ENCODE peak calls at places on chromosomes 16 and 17, in seven cellular contexts. One of them, this sample, is unnamed.

GRCh38 chr16:79328327-79329162 is 272.0 kb downstream of the MAF start:
- ATAC-seq in upper lobe of left lung: no peak
- ATAC-seq in K562: no peak
- ATAC-seq in Panc1: no peak
- ATAC-seq in HepG2: no peak
- ATAC-seq in HCT116: no peak
- ATAC-seq in GM12878: no peak
- ATAC-seq in this sample: no peak

GRCh38 chr17:1629647-1630310 is 1.1 kb upstream of the SLC43A2 start:
- ATAC-seq in Panc1: peak
- ATAC-seq in HCT116: peak
- ATAC-seq in K562: peak
- ATAC-seq in GM12878: peak
- ATAC-seq in upper lobe of left lung: peak
- ATAC-seq in HepG2: peak
- ATAC-seq in this sample: no peak

GRCh38 chr16:20683812-20684211 is 13.7 kb downstream of the ACSM1 start:
- ATAC-seq in K562: no peak
- ATAC-seq in upper lobe of left lung: no peak
- ATAC-seq in HepG2: no peak
- ATAC-seq in GM12878: no peak
- ATAC-seq in HCT116: no peak
- ATAC-seq in Panc1: no peak
- ATAC-seq in this sample: no peak

GRCh38 chr17:30600062-30600829 is 123.0 kb downstream of the GOSR1 start:
- ATAC-seq in HCT116: peak
- ATAC-seq in K562: no peak
- ATAC-seq in GM12878: peak
- ATAC-seq in Panc1: peak
- ATAC-seq in HepG2: peak
- ATAC-seq in upper lobe of left lung: peak
- ATAC-seq in this sample: peak

GRCh38 chr17:4176803-4177472 is 33.9 kb downstream of the CYB5D2 start:
- ATAC-seq in Panc1: no peak
- ATAC-seq in HCT116: no peak
- ATAC-seq in K562: no peak
- ATAC-seq in GM12878: no peak
- ATAC-seq in upper lobe of left lung: no peak
- ATAC-seq in HepG2: no peak
- ATAC-seq in this sample: no peak

GRCh38 chr17:44069974-44070454 is 521 bp upstream of the G6PC3 start:
- ATAC-seq in Panc1: no peak
- ATAC-seq in K562: peak
- ATAC-seq in HepG2: no peak
- ATAC-seq in HCT116: peak
- ATAC-seq in upper lobe of left lung: no peak
- ATAC-seq in GM12878: peak
- ATAC-seq in this sample: no peak

GRCh38 chr17:73720187-73720834 is 76.1 kb upstream of the SDK2 start:
- ATAC-seq in Panc1: peak
- ATAC-seq in K562: no peak
- ATAC-seq in GM12878: no peak
- ATAC-seq in HCT116: peak
- ATAC-seq in upper lobe of left lung: peak
- ATAC-seq in HepG2: peak
- ATAC-seq in this sample: no peak

GRCh38 chr17:42183741-42184711 is 1.2 kb downstream of the HCRT start:
- ATAC-seq in GM12878: peak
- ATAC-seq in Panc1: peak
- ATAC-seq in HCT116: peak
- ATAC-seq in upper lobe of left lung: peak
- ATAC-seq in K562: peak
- ATAC-seq in HepG2: peak
- ATAC-seq in this sample: peak

GRCh38 chr17:66734544-66734943 is 100.4 kb upstream of the CACNG5 start:
- ATAC-seq in upper lobe of left lung: no peak
- ATAC-seq in HepG2: no peak
- ATAC-seq in GM12878: no peak
- ATAC-seq in K562: no peak
- ATAC-seq in HCT116: no peak
- ATAC-seq in Panc1: no peak
- ATAC-seq in this sample: no peak

GRCh38 chr17:9839433-9839832 is 13.7 kb downstream of the GLP2R start:
- ATAC-seq in Panc1: no peak
- ATAC-seq in HepG2: no peak
- ATAC-seq in GM12878: no peak
- ATAC-seq in HCT116: peak
- ATAC-seq in K562: no peak
- ATAC-seq in upper lobe of left lung: no peak
- ATAC-seq in this sample: no peak

GRCh38 chr16:3047387-3047720 is 993 bp downstream of the MMP25 start:
- ATAC-seq in upper lobe of left lung: no peak
- ATAC-seq in Panc1: peak
- ATAC-seq in K562: no peak
- ATAC-seq in HepG2: no peak
- ATAC-seq in GM12878: no peak
- ATAC-seq in HCT116: no peak
- ATAC-seq in this sample: no peak

GRCh38 chr17:74288785-74289184 is 14.8 kb downstream of the DNAI2 start:
- ATAC-seq in Panc1: peak
- ATAC-seq in HCT116: no peak
- ATAC-seq in GM12878: peak
- ATAC-seq in K562: no peak
- ATAC-seq in upper lobe of left lung: peak
- ATAC-seq in HepG2: no peak
- ATAC-seq in this sample: no peak

GRCh38 chr16:57628008-57628781 is at the start of gene ADGRG1:
- ATAC-seq in HepG2: peak
- ATAC-seq in Panc1: peak
- ATAC-seq in K562: peak
- ATAC-seq in GM12878: peak
- ATAC-seq in HCT116: peak
- ATAC-seq in upper lobe of left lung: peak
- ATAC-seq in this sample: peak
- TF ChIP-seq POLR2AphosphoS5 in HepG2: no peak
- TF ChIP-seq POLR2AphosphoS5 in Panc1: no peak
- TF ChIP-seq POLR2AphosphoS5 in K562: no peak
- TF ChIP-seq POLR2AphosphoS5 in GM12878: no peak
- TF ChIP-seq POLR2AphosphoS5 in HCT116: peak
- TF ChIP-seq POLR2AphosphoS5 in upper lobe of left lung: peak
- TF ChIP-seq POLR2AphosphoS5 in this sample: peak

DNA sequence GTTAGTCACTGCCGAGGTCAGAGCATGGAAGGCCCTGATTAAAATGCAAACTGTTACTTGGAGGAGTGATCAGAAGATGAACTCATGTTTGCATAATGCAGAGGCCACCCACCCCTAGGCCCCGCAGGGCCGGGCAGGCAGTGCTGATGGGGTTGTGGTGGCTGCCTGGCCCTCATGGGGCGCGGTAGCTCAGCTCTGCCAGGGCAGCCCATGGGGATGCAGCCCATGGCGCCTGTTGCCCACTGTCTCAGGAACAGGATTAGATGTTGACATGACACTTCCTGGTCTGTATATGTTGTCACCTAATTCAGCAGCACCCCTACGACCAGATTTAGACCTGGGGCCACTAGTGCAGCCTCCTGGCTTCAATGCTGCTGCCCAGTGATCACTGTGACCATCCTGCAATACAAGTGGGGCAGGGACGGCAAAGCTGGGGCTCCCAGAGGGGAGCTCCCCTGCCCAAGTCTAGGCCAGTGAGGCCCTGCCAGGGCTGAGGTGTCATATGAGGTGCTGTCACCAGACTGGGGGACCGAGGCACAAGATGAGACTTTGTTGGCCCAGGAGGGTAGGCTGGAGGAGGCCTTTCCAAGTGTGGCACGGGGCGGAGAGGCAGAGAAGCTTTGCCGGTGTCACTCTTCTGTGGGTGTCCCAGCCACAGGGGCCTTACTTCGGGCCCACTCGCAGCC is 49.1 kb downstream of the RAI1 start:
- ATAC-seq in upper lobe of left lung: no peak
- ATAC-seq in K562: no peak
- ATAC-seq in HepG2: no peak
- ATAC-seq in Panc1: no peak
- ATAC-seq in HCT116: no peak
- ATAC-seq in GM12878: no peak
- ATAC-seq in this sample: no peak
- TF ChIP-seq POLR2AphosphoS5 in upper lobe of left lung: no peak
- TF ChIP-seq POLR2AphosphoS5 in K562: no peak
- TF ChIP-seq POLR2AphosphoS5 in HepG2: no peak
- TF ChIP-seq POLR2AphosphoS5 in Panc1: no peak
- TF ChIP-seq POLR2AphosphoS5 in HCT116: no peak
- TF ChIP-seq POLR2AphosphoS5 in GM12878: no peak
- TF ChIP-seq POLR2AphosphoS5 in this sample: no peak

GRCh38 chr17:11006530-11006929 is 168.6 kb upstream of the PIRT start:
- ATAC-seq in Panc1: no peak
- ATAC-seq in HepG2: no peak
- ATAC-seq in GM12878: no peak
- ATAC-seq in K562: no peak
- ATAC-seq in HCT116: no peak
- ATAC-seq in upper lobe of left lung: no peak
- ATAC-seq in this sample: no peak
- TF ChIP-seq POLR2AphosphoS5 in Panc1: no peak
- TF ChIP-seq POLR2AphosphoS5 in HepG2: no peak
- TF ChIP-seq POLR2AphosphoS5 in GM12878: no peak
- TF ChIP-seq POLR2AphosphoS5 in K562: no peak
- TF ChIP-seq POLR2AphosphoS5 in HCT116: no peak
- TF ChIP-seq POLR2AphosphoS5 in upper lobe of left lung: no peak
- TF ChIP-seq POLR2AphosphoS5 in this sample: no peak

DNA sequence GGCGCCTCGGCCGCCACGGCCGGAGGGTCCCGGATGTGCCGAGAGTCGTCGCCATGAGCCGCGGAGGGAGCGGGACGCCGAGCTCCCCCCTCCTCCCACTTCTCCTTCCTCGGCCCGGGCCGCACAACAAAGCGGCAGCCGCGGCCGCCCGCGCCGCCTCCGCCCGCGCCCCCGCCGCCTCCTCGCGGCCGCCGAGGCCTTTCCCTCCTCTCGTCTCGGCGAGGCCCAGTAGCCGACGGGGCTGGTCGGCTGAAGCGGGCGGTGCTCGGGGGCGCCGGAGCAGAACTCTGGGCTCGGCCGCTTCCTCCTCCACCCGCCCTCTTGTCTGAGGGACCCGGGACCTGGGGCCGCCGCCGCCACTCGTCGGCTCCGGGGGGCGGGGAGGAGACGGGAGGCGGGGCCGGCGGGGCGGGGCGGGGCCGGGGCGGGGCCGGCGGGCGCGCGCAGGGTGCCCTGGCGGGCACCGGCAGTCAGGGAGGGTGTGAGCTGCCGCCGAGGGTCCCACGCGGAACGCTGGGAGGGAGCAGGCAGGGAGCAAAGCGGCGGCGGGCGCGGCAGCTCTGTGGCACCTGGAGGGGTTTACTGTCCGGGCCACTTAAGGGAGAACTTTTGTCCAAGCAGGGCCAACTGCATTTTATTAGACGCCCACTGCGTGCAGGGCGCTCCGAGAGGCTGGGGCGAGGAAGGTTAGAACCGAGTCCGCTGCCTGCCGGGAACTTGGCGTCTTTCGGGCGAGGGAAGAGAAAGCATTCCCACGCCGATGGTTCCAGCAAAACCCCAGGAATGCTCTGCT is at the start of gene SMURF2:
- ATAC-seq in GM12878: peak
- ATAC-seq in HepG2: peak
- ATAC-seq in K562: peak
- ATAC-seq in upper lobe of left lung: peak
- ATAC-seq in HCT116: peak
- ATAC-seq in Panc1: peak
- ATAC-seq in this sample: peak
- TF ChIP-seq POLR2AphosphoS5 in GM12878: peak
- TF ChIP-seq POLR2AphosphoS5 in HepG2: peak
- TF ChIP-seq POLR2AphosphoS5 in K562: peak
- TF ChIP-seq POLR2AphosphoS5 in upper lobe of left lung: peak
- TF ChIP-seq POLR2AphosphoS5 in HCT116: peak
- TF ChIP-seq POLR2AphosphoS5 in Panc1: peak
- TF ChIP-seq POLR2AphosphoS5 in this sample: peak

DNA sequence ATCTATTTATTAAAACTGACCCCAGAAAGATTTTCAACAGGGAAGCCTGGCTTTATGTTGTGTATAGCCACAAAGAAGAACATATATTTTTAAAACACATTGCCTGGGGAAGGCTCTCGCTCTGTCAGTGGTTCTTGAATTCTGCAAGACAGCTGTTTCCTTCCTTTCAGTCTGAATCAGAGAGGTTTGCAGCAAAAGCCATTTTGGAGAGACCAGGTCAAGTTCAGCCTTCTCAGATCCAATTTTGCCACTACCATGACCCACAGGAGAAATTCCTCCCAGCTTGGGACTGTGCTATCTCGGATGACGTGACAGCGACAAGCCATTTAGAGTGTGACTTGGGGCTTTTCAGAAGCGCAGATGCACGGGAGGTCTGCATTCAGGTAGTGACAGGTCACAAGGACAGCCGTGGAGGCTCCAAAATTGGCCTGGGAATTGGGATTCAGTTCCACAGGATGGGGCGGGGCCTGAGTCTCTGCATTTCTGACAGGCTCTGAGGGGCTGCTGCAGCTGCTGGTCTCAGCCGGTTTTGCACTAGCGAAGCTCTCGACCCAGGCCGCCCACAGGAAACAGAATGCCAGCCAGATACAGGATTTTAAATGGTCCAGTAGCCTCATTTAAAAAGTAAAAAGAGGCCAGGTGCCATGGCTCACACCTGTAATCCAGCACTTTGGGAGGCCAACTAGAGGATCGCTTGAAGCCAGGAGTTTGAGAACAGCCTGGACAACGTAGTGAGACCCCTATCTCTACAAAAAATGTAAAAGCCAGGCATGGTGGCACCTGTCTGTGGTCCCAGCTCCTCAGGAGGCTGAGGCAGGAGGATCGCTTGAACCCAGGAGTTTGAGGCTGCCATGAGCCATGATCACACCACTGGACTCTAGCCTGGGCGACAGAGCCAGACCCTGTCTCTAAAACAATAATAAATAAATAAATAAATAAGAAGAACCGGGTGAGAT is 196.6 kb upstream of the CIBAR2 start:
- ATAC-seq in GM12878: no peak
- ATAC-seq in HCT116: no peak
- ATAC-seq in HepG2: no peak
- ATAC-seq in Panc1: no peak
- ATAC-seq in upper lobe of left lung: no peak
- ATAC-seq in K562: no peak
- ATAC-seq in this sample: no peak
- TF ChIP-seq POLR2AphosphoS5 in GM12878: no peak
- TF ChIP-seq POLR2AphosphoS5 in HCT116: no peak
- TF ChIP-seq POLR2AphosphoS5 in HepG2: no peak
- TF ChIP-seq POLR2AphosphoS5 in Panc1: no peak
- TF ChIP-seq POLR2AphosphoS5 in upper lobe of left lung: no peak
- TF ChIP-seq POLR2AphosphoS5 in K562: no peak
- TF ChIP-seq POLR2AphosphoS5 in this sample: no peak

This sample was measured in gastroesophageal sphincter.